ENCODE peak calls at places on chromosomes 11 and 22, in seven cellular contexts. I, D, V, T, W, L and X are unnamed samples.

GRCh38 chr11:111602865-111603632 is 800 bp downstream of the SIK2 start:
- DNase-seq in I (peak), D (peak), V (no peak), T (peak), W (peak), L (no peak), X (no peak)

GRCh38 chr11:87005569-87005921 is 32.2 kb upstream of the TMEM135 start:
- DNase-seq in I (no peak), D (no peak), V (no peak), T (no peak), W (no peak), L (no peak), X (no peak)

GRCh38 chr11:76810151-76810853 is 27.1 kb downstream of the TSKU start:
- DNase-seq in I (no peak), D (peak), V (no peak), T (peak), W (no peak), L (no peak), X (no peak)

GRCh38 chr11:130721282-130721681 is 195.0 kb downstream of the SNX19 start:
- DNase-seq in I (no peak), D (no peak), V (no peak), T (no peak), W (no peak), L (no peak), X (peak)

GRCh38 chr11:134014502-134014901 is 54.4 kb upstream of the JAM3 start:
- DNase-seq in I (no peak), D (peak), V (no peak), T (no peak), W (no peak), L (no peak), X (no peak)

GRCh38 chr11:123033895-123034294 is 28.0 kb downstream of the HSPA8 start:
- DNase-seq in I (no peak), D (no peak), V (no peak), T (no peak), W (no peak), L (no peak), X (no peak)

GRCh38 chr11:9396310-9396709 is 11.9 kb downstream of the IPO7 start:
- DNase-seq in I (no peak), D (no peak), V (no peak), T (no peak), W (no peak), L (no peak), X (no peak)

GRCh38 chr11:93085097-93085496 is 112.7 kb downstream of the SLC36A4 start:
- DNase-seq in I (no peak), D (no peak), V (no peak), T (no peak), W (no peak), L (no peak), X (peak)

GRCh38 chr11:1469911-1470680 is 16.5 kb downstream of the MOB2 start:
- DNase-seq in I (no peak), D (no peak), V (no peak), T (no peak), W (no peak), L (no peak), X (no peak)

GRCh38 chr11:116132273-116132978 is 628.2 kb upstream of the CADM1 start:
- DNase-seq in I (no peak), D (no peak), V (no peak), T (no peak), W (no peak), L (no peak), X (peak)

GRCh38 chr22:22749167-22749758 is 104.8 kb downstream of the GGTLC2 start:
- DNase-seq in I (no peak), D (no peak), V (no peak), T (no peak), W (no peak), L (no peak), X (no peak)

GRCh38 chr11:20162824-20163777 is 2.8 kb upstream of the DBX1 start:
- DNase-seq in I (no peak), D (no peak), V (no peak), T (no peak), W (peak), L (no peak), X (peak)

GRCh38 chr11:43626798-43627197 is 53.7 kb upstream of the HSD17B12 start:
- DNase-seq in I (no peak), D (no peak), V (no peak), T (no peak), W (no peak), L (no peak), X (no peak)

GRCh38 chr11:6736495-6737121 is 35.2 kb downstream of the OR2AG2 start:
- DNase-seq in I (no peak), D (no peak), V (no peak), T (no peak), W (no peak), L (no peak), X (no peak)

GRCh38 chr11:12815150-12815523 is 140.9 kb downstream of the TEAD1 start:
- DNase-seq in I (no peak), D (no peak), V (no peak), T (no peak), W (no peak), L (no peak), X (no peak)

GRCh38 chr11:13008625-13009475 is at the start of gene RASSF10:
- DNase-seq in I (peak), D (peak), V (peak), T (peak), W (peak), L (no peak), X (no peak)

GRCh38 chr22:50481440-50482106 is at the start of gene ADM2:
- DNase-seq in I (peak), D (no peak), V (no peak), T (peak), W (peak), L (no peak), X (no peak)

GRCh38 chr11:17259931-17260499 is 16.5 kb upstream of the NUCB2 start:
- DNase-seq in I (no peak), D (no peak), V (no peak), T (no peak), W (no peak), L (no peak), X (no peak)

GRCh38 chr11:17921620-17922473 is 91.0 kb downstream of the SERGEF start:
- DNase-seq in I (no peak), D (peak), V (no peak), T (no peak), W (no peak), L (no peak), X (peak)

GRCh38 chr22:41469218-41469851 is 418 bp downstream of the ACO2 start:
- DNase-seq in I (no peak), D (no peak), V (no peak), T (peak), W (no peak), L (no peak), X (no peak)

GRCh38 chr11:2474059-2474901 is 29.5 kb downstream of the KCNQ1 start:
- DNase-seq in I (no peak), D (no peak), V (no peak), T (peak), W (no peak), L (no peak), X (peak)

GRCh38 chr11:88886796-88887195 is 179.0 kb downstream of the GRM5 start:
- DNase-seq in I (no peak), D (peak), V (no peak), T (peak), W (no peak), L (no peak), X (no peak)

DNA sequence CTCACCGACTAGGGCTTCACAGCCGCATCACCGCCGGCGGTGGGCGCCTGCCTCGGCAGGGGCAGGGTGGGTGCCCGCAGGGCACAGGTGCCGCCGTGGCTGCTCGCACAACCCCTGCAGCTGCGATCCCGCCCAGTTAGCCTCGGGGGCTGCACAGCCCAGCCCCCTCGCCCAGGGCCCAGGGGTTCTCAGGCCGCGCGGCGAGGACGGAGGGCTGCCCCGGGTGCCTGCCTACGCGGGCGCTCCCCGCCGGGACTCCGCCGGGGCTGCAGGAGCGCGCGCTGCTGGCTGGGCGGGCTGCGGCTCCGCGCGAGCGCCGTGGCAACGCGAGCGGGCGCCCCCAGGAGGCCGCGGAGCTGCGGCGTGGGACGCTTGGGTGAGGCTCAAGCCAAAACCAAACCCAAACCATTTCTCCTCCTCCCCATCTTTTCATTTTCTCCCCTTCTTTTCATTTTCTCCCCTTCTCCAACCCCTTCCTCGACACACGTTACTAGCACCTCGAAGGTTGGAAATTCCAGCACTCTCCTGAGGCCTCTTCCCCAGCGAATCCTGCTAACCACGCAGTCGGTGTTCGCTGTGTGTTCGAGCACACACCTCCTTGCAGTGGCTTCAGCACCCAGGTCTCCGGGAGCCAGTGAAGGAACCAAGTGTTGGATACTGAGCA is at the start of gene MICAL3:
- DNase-seq in I (peak), D (peak), V (peak), T (peak), W (peak), L (no peak), X (no peak)
- TF ChIP-seq POLR2A in I (no peak), D (no peak), V (no peak), T (no peak), W (no peak), L (no peak), X (no peak)

GRCh38 chr11:56474729-56475128 is 1.6 kb upstream of the OR5M3 start:
- DNase-seq in I (no peak), D (no peak), V (no peak), T (no peak), W (no peak), L (no peak), X (no peak)
- TF ChIP-seq POLR2A in I (no peak), D (no peak), V (no peak), T (no peak), W (no peak), L (no peak), X (no peak)

GRCh38 chr11:267491-267994 is 10.7 kb upstream of the NLRP6 start:
- DNase-seq in I (peak), D (no peak), V (no peak), T (peak), W (peak), L (no peak), X (no peak)
- TF ChIP-seq POLR2A in I (peak), D (no peak), V (peak), T (peak), W (peak), L (no peak), X (no peak)

GRCh38 chr22:36252754-36253522 is at the start of gene APOL1:
- DNase-seq in I (peak), D (peak), V (peak), T (peak), W (peak), L (no peak), X (no peak)
- TF ChIP-seq POLR2A in I (peak), D (no peak), V (peak), T (peak), W (peak), L (no peak), X (no peak)

DNA sequence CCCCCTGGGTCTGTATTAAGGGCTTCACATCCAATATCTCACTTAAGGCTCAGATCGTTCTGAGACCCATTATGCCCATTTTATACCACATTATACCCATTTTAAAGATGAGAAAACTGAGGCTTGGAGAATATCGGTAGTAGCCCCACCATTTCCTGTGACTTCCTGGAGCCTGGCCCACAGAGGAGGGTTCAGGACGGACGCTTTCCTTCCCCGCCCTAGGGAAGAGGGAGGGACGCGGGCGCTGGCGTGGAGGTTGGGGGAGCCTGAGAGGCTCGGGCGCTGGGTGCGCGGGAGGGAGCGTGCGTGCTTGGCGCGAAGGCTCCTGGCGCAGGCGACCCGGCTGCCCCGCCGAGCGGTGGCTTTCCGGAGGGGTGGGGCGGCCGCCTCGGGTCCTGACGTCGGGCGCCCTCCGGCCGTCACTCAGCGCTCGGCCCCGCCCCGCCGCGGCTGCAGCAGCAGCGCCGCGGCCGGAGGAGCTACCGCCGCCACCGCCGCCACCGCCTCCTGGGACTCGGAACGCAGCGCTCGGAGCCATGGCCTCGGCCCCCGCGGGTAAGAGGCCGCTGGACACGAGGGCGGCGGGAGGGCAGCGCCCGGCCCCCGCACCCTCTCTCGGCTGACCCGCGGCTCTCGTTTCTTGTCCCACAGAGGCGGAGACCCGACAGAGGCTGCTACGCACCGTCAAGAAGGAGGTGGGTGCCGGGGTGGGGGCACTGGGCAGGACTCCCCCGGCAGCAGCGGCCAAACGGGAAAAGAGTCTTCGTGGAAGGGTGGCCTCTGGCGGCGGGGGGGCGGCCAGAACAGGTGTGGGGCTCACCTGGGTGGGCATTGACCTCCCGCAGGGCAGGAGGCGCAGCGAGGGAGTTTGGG is at the start of gene SGSM1:
- DNase-seq in I (peak), D (peak), V (peak), T (peak), W (peak), L (no peak), X (no peak)
- TF ChIP-seq POLR2A in I (peak), D (no peak), V (no peak), T (peak), W (no peak), L (no peak), X (no peak)

DNA sequence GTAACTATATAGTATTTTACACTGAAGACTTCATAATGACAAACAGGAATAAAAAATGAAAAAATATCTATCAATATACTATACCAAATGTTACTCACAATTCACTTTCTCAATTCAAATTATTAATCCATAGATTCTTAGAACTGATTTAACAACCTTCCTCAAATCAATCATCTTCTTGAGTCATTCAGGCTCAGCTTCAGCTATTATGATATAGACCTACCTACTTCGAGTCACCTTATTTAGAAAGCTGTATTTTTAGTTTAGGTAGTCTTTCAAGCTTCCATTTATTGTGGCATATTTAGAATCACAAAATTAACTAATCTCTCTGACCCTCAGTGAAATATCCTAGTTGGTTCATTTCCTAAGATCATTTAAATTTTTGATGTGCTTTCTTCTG is 8.2 kb downstream of the CREBZF start:
- DNase-seq in I (no peak), D (no peak), V (no peak), T (no peak), W (no peak), L (no peak), X (no peak)
- TF ChIP-seq POLR2A in I (no peak), D (no peak), V (no peak), T (no peak), W (no peak), L (no peak), X (no peak)